ENCODE peak calls at places on chromosomes 2 and 18, in eight cellular contexts. Q, O, L, T, C, P, D and M are unnamed samples.

GRCh38 chr2:220491633-220492032 is 864.2 kb downstream of the SLC4A3 start:
- DNase-seq in Q (no peak), O (no peak), L (no peak), T (no peak), C (no peak), P (no peak), D (no peak), M (no peak)

GRCh38 chr2:86368181-86368824 is 30.9 kb upstream of the REEP1 start:
- DNase-seq in Q (peak), O (peak), L (peak), T (peak), C (peak), P (peak), D (peak), M (no peak)

GRCh38 chr2:35973132-35973736 is 382.3 kb upstream of the CRIM1 start:
- DNase-seq in Q (no peak), O (peak), L (peak), T (peak), C (peak), P (no peak), D (no peak), M (no peak)

GRCh38 chr2:120586507-120587283 is 149.0 kb upstream of the GLI2 start:
- DNase-seq in Q (no peak), O (no peak), L (no peak), T (no peak), C (no peak), P (no peak), D (no peak), M (no peak)

GRCh38 chr2:43269706-43270105 is 43.3 kb upstream of the ZFP36L2 start:
- DNase-seq in Q (no peak), O (peak), L (no peak), T (peak), C (no peak), P (no peak), D (no peak), M (no peak)

GRCh38 chr2:8378016-8378810 is 303.6 kb upstream of the ID2 start:
- DNase-seq in Q (no peak), O (no peak), L (no peak), T (no peak), C (peak), P (no peak), D (no peak), M (no peak)

GRCh38 chr2:11175293-11175795 is 20.1 kb downstream of the SLC66A3 start:
- DNase-seq in Q (no peak), O (peak), L (no peak), T (no peak), C (peak), P (no peak), D (no peak), M (no peak)

GRCh38 chr2:105786231-105787230 is 41.8 kb downstream of the NCK2 start:
- DNase-seq in Q (no peak), O (no peak), L (no peak), T (no peak), C (no peak), P (no peak), D (no peak), M (no peak)

GRCh38 chr18:54280206-54280550 is 10.9 kb downstream of the POLI start:
- DNase-seq in Q (no peak), O (no peak), L (no peak), T (no peak), C (no peak), P (no peak), D (no peak), M (no peak)

GRCh38 chr2:8583400-8584173 is 98.3 kb upstream of the ID2 start:
- DNase-seq in Q (peak), O (no peak), L (peak), T (no peak), C (peak), P (peak), D (peak), M (no peak)

GRCh38 chr2:77370505-77370904 is 151.7 kb downstream of the LRRTM4 start:
- DNase-seq in Q (no peak), O (no peak), L (no peak), T (no peak), C (no peak), P (no peak), D (no peak), M (no peak)

GRCh38 chr18:26022585-26022984 is 67.8 kb downstream of the SS18 start:
- DNase-seq in Q (no peak), O (no peak), L (no peak), T (no peak), C (no peak), P (no peak), D (no peak), M (no peak)

GRCh38 chr2:231674587-231675334 is 33.6 kb upstream of the PTMA start:
- DNase-seq in Q (peak), O (peak), L (peak), T (no peak), C (peak), P (no peak), D (peak), M (no peak)

GRCh38 chr2:239855863-239856587 is 169.1 kb downstream of the NDUFA10 start:
- DNase-seq in Q (no peak), O (no peak), L (no peak), T (no peak), C (no peak), P (no peak), D (no peak), M (no peak)

GRCh38 chr18:5294618-5295230 is 802 bp downstream of the ZBTB14 start:
- DNase-seq in Q (peak), O (peak), L (no peak), T (peak), C (peak), P (peak), D (peak), M (no peak)